ENCODE peak calls at places on chromosomes 1 and 21, in five cellular contexts. H, X, R, V and L are unnamed samples.

GRCh38 chr1:184860535-184860934 is 105.9 kb upstream of the EDEM3 start:
- DNase-seq in H (no peak), X (no peak), R (no peak), V (no peak), L (no peak)

GRCh38 chr1:234730542-234731370 is 120.8 kb upstream of the IRF2BP2 start:
- DNase-seq in H (no peak), X (no peak), R (no peak), V (peak), L (no peak)

GRCh38 chr1:30929135-30929889 is 20.8 kb upstream of the SDC3 start:
- DNase-seq in H (no peak), X (peak), R (peak), V (peak), L (peak)

GRCh38 chr1:94648225-94649007 is 106.9 kb upstream of the F3 start:
- DNase-seq in H (peak), X (no peak), R (no peak), V (no peak), L (no peak)

GRCh38 chr21:26041441-26042180 is 129.0 kb downstream of the APP start:
- DNase-seq in H (no peak), X (no peak), R (peak), V (no peak), L (no peak)

GRCh38 chr1:96845464-96845863 is 123.9 kb downstream of the PTBP2 start:
- DNase-seq in H (no peak), X (peak), R (peak), V (peak), L (peak)

GRCh38 chr1:54027848-54028247 is 9.9 kb upstream of the LDLRAD1 start:
- DNase-seq in H (no peak), X (no peak), R (no peak), V (no peak), L (no peak)

GRCh38 chr1:59561782-59562181 is 253.0 kb upstream of the HOOK1 start:
- DNase-seq in H (no peak), X (no peak), R (no peak), V (no peak), L (no peak)

GRCh38 chr21:35324372-35325220 is 275.5 kb upstream of the RUNX1 start:
- DNase-seq in H (no peak), X (no peak), R (no peak), V (no peak), L (peak)